ENCODE peak calls at places on chromosomes 11 and 22, in six cellular contexts. H is GM12891, R is H1, C is K562, W is HepG2, T is GM12878. Y is an unnamed sample.
A peak's percentile ranks its signal among the peaks of the same experiment; 100 is the strongest.

GRCh38 chr22:44667829-44668189 is 34.2 kb upstream of the PRR5 start:
- DNase-seq in R (no peak), C (no peak), T (no peak), H (no peak), W (no peak), Y (no peak)

GRCh38 chr11:113021111-113021510 is 59.9 kb downstream of the NCAM1 start:
- DNase-seq in C (no peak), W (no peak), H (no peak), R (no peak), T (no peak), Y (no peak)

GRCh38 chr11:5310423-5310822 is 8.7 kb upstream of the OR51B4 start:
- DNase-seq in H (no peak), R (no peak), C (no peak), W (no peak), T (no peak), Y (no peak)

GRCh38 chr11:80519591-80520258 is 1078.9 kb upstream of the TENM4 start:
- DNase-seq in R (no peak), W (no peak), T (no peak), H (no peak), C (no peak), Y (no peak)

GRCh38 chr11:46504817-46505613 is 88.8 kb downstream of the AMBRA1 start:
- DNase-seq in R (no peak), W (peak; percentile 67), C (no peak), T (no peak), H (no peak), Y (no peak)

GRCh38 chr22:24145446-24146189 is 35.7 kb upstream of the SUSD2 start:
- DNase-seq in T (no peak), W (no peak), H (no peak), R (no peak), C (no peak), Y (no peak)

GRCh38 chr11:2675540-2675939 is 24.3 kb downstream of the KCNQ1OT1 start:
- DNase-seq in H (no peak), C (no peak), W (no peak), R (no peak), T (no peak), Y (no peak)

GRCh38 chr11:22787055-22787454 is 42.5 kb downstream of the SVIP start:
- DNase-seq in W (no peak), H (no peak), C (no peak), R (no peak), T (no peak), Y (no peak)

GRCh38 chr11:69293819-69294505 is at the start of gene MYEOV:
- DNase-seq in W (peak; percentile 34), H (peak; percentile 66), R (peak; percentile 80), C (peak; percentile 99), T (peak; percentile 16), Y (peak; percentile 67)

GRCh38 chr22:27919943-27920755 is 1.1 kb upstream of the PITPNB start:
- DNase-seq in C (no peak), R (no peak), H (no peak), T (no peak), W (peak; percentile 55), Y (no peak)

GRCh38 chr11:101835465-101836063 is 79.2 kb upstream of the CEP126 start:
- DNase-seq in H (no peak), T (no peak), C (no peak), R (no peak), W (no peak), Y (no peak)

GRCh38 chr11:124920870-124921609 is 2.0 kb downstream of the HEPN1 start:
- DNase-seq in W (no peak), R (peak; percentile 83), C (no peak), T (no peak), H (no peak), Y (no peak)

GRCh38 chr11:2211113-2211971 is 39.7 kb upstream of the TH start:
- DNase-seq in R (peak; percentile 33), T (no peak), W (peak; percentile 99), H (no peak), C (no peak), Y (no peak)

GRCh38 chr11:64181506-64182411 is 4.2 kb upstream of the STIP1 start:
- DNase-seq in C (peak; percentile 79), R (peak; percentile 68), W (peak; percentile 82), H (peak; percentile 42), T (no peak), Y (peak; percentile 49)

GRCh38 chr11:38345286-38345685 is 1747.2 kb upstream of the RAG2 start:
- DNase-seq in T (no peak), W (peak; percentile 2), C (no peak), R (no peak), H (no peak), Y (no peak)

GRCh38 chr11:46100670-46101069 is 20.6 kb downstream of the PHF21A start:
- DNase-seq in T (peak; percentile 71), W (no peak), H (no peak), R (no peak), C (no peak), Y (no peak)

GRCh38 chr11:118251858-118252652 is at the start of gene MPZL3:
- DNase-seq in T (peak; percentile 85), C (peak; percentile 80), H (peak; percentile 54), R (peak; percentile 87), W (peak; percentile 91), Y (peak; percentile 53)

GRCh38 chr11:84372366-84372765 is 1086.2 kb upstream of the CCDC90B start:
- DNase-seq in W (no peak), R (no peak), H (no peak), T (no peak), C (no peak), Y (no peak)

GRCh38 chr11:36249271-36249670 is 40.0 kb downstream of the COMMD9 start:
- DNase-seq in T (no peak), R (no peak), C (no peak), H (no peak), W (no peak), Y (no peak)

GRCh38 chr11:27041141-27041869 is 690 bp downstream of the BBOX1 start:
- DNase-seq in T (no peak), R (no peak), W (no peak), H (no peak), C (no peak), Y (no peak)

GRCh38 chr22:43363580-43364435 is 20.6 kb upstream of the SCUBE1 start:
- DNase-seq in C (no peak), R (no peak), T (no peak), H (no peak), W (no peak), Y (no peak)

GRCh38 chr11:1953489-1954284 is 6.6 kb downstream of the MRPL23 start:
- DNase-seq in C (no peak), H (no peak), W (no peak), R (no peak), T (no peak), Y (no peak)

GRCh38 chr11:81420668-81421550 is 1312.8 kb downstream of the FAM181B start:
- DNase-seq in R (peak; percentile 46), W (no peak), T (no peak), C (no peak), H (no peak), Y (no peak)

GRCh38 chr11:104823638-104824037 is 74.6 kb downstream of the CASP12 start:
- DNase-seq in R (no peak), H (no peak), W (no peak), T (no peak), C (no peak), Y (no peak)

GRCh38 chr22:32465661-32466060 is 1.4 kb upstream of the BPIFC start:
- DNase-seq in T (no peak), R (no peak), H (no peak), C (no peak), W (no peak), Y (no peak)
- TF ChIP-seq TAF1 in T (no peak), R (no peak), H (no peak), C (no peak), W (no peak), Y (no peak)

GRCh38 chr11:10673476-10674062 is 20.0 kb downstream of the IRAG1 start:
- DNase-seq in T (no peak), W (no peak), C (no peak), R (no peak), H (no peak), Y (no peak)

GRCh38 chr11:10674440-10674855 is 19.1 kb downstream of the IRAG1 start:
- DNase-seq in H (no peak), C (no peak), R (no peak), W (no peak), T (no peak), Y (no peak)

GRCh38 chr11:10679644-10680043 is 13.9 kb downstream of the IRAG1 start:
- DNase-seq in T (no peak), C (no peak), R (no peak), W (no peak), H (no peak), Y (no peak)

GRCh38 chr11:10678106-10678505 is 15.4 kb downstream of the IRAG1 start:
- DNase-seq in W (no peak), C (no peak), T (no peak), H (no peak), R (no peak), Y (no peak)

DNA sequence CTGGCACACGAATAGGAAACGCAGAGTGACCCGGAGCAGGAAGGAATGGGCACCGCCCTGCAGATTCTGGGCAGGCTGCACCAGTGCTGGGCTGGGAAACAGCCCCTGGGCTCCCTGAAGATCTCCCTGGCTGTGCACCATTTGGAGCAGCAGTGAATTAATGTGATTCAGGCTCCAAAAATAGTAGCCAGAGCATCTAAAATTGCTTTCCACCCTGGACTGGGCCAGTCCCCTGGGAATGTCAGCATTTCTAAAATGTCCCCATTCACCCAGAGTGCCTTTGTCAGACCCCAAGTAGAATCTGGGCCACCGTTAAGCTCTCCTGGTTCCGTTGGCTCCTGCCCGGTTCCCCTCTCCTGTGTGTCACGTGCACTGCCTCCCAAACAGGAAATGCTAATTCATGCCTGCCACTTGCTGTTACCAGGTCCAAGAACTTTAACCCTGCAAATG is 18.5 kb downstream of the IRAG1 start:
- DNase-seq in C (no peak), T (no peak), W (no peak), H (no peak), R (no peak), Y (no peak)
- TF ChIP-seq POLR2A in C (no peak), T (no peak), W (no peak), H (no peak), R (no peak), Y (no peak)

DNA sequence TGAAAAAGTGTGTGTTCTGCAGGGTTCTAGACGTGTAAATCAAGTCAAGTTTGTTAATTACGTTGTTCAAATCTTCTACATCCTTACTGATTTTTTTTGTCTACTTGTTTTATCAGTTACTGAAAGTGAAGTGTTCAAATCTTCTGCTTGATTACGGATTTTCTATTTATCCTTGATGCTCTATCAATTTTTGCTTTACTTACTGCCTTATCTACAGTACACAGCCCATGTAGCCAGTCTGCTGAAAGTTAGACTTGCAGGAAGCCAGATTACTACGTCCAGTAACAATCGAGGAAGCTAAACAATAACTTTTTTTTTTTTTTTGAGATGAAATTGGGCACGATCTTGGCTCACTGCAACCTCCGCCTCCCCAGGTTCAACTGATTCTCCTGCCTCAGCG is 15.6 kb upstream of the C11orf24 start:
- DNase-seq in T (no peak), H (no peak), R (no peak), W (no peak), C (peak; percentile 7), Y (no peak)
- TF ChIP-seq TAF1 in T (no peak), H (no peak), R (no peak), W (no peak), C (no peak), Y (no peak)

GRCh38 chr11:66051766-66052663 is at the start of gene SF3B2:
- DNase-seq in T (peak; percentile 96), R (peak; percentile 90), W (peak; percentile 95), C (peak; percentile 93), H (peak; percentile 97), Y (peak; percentile 98)
- TF ChIP-seq POLR2A in T (peak; percentile 97), R (peak; percentile 83), W (peak; percentile 76), C (peak; percentile 94), H (peak; percentile 86), Y (peak; percentile 96)

GRCh38 chr22:41367680-41368542 is 13.8 kb upstream of the TEF start:
- DNase-seq in R (no peak), W (peak; percentile 39), T (no peak), H (no peak), C (no peak), Y (no peak)
- TF ChIP-seq TAF1 in R (peak; percentile 16), W (no peak), T (no peak), H (no peak), C (no peak), Y (no peak)